ENCODE peak calls at places on chromosomes 1 and 21, in seven cellular contexts. One of them, this sample, is unnamed.

GRCh38 chr1:50369830-50370229 is 53.4 kb downstream of the DMRTA2 start:
- DNase-seq in substantia nigra: no peak
- DNase-seq in neural progenitor cell: peak; percentile 37
- DNase-seq in SW 1271: no peak
- DNase-seq in NCI-H1105 treated with DMSO at 0.1 percent for 48 hours: peak; percentile 27
- DNase-seq in activated CD4-positive, alpha-beta T cell treated with anti-CD3 and anti-CD28 coated beads, Interleukin-2, amount 50 U/mL, for 4 hours: no peak
- DNase-seq in H1: no peak
- DNase-seq in this sample: no peak

GRCh38 chr1:25906644-25907300 is 553 bp upstream of the STMN1 start:
- DNase-seq in SW 1271: no peak
- DNase-seq in NCI-H1105 treated with DMSO at 0.1 percent for 48 hours: peak; percentile 80
- DNase-seq in neural progenitor cell: peak; percentile 74
- DNase-seq in H1: no peak
- DNase-seq in substantia nigra: peak; percentile 83
- DNase-seq in activated CD4-positive, alpha-beta T cell treated with anti-CD3 and anti-CD28 coated beads, Interleukin-2, amount 50 U/mL, for 4 hours: peak; percentile 40
- DNase-seq in this sample: no peak

GRCh38 chr1:64135501-64136245 is 67.8 kb upstream of the UBE2U start:
- DNase-seq in activated CD4-positive, alpha-beta T cell treated with anti-CD3 and anti-CD28 coated beads, Interleukin-2, amount 50 U/mL, for 4 hours: no peak
- DNase-seq in SW 1271: no peak
- DNase-seq in substantia nigra: no peak
- DNase-seq in NCI-H1105 treated with DMSO at 0.1 percent for 48 hours: no peak
- DNase-seq in H1: no peak
- DNase-seq in neural progenitor cell: no peak
- DNase-seq in this sample: no peak

GRCh38 chr1:109677459-109677858 is 9.6 kb downstream of the GSTM2 start:
- DNase-seq in NCI-H1105 treated with DMSO at 0.1 percent for 48 hours: no peak
- DNase-seq in activated CD4-positive, alpha-beta T cell treated with anti-CD3 and anti-CD28 coated beads, Interleukin-2, amount 50 U/mL, for 4 hours: no peak
- DNase-seq in H1: no peak
- DNase-seq in substantia nigra: no peak
- DNase-seq in SW 1271: no peak
- DNase-seq in neural progenitor cell: no peak
- DNase-seq in this sample: no peak

GRCh38 chr21:32949701-32950100 is 76.0 kb upstream of the OLIG2 start:
- DNase-seq in activated CD4-positive, alpha-beta T cell treated with anti-CD3 and anti-CD28 coated beads, Interleukin-2, amount 50 U/mL, for 4 hours: no peak
- DNase-seq in SW 1271: no peak
- DNase-seq in substantia nigra: no peak
- DNase-seq in NCI-H1105 treated with DMSO at 0.1 percent for 48 hours: no peak
- DNase-seq in H1: no peak
- DNase-seq in neural progenitor cell: peak; percentile 32
- DNase-seq in this sample: no peak

GRCh38 chr1:188089461-188089860 is 1260.7 kb downstream of the PLA2G4A start:
- DNase-seq in substantia nigra: no peak
- DNase-seq in activated CD4-positive, alpha-beta T cell treated with anti-CD3 and anti-CD28 coated beads, Interleukin-2, amount 50 U/mL, for 4 hours: no peak
- DNase-seq in SW 1271: no peak
- DNase-seq in H1: no peak
- DNase-seq in NCI-H1105 treated with DMSO at 0.1 percent for 48 hours: no peak
- DNase-seq in neural progenitor cell: peak; percentile 32
- DNase-seq in this sample: no peak

GRCh38 chr1:79726321-79726720 is 719.8 kb upstream of the ADGRL4 start:
- DNase-seq in activated CD4-positive, alpha-beta T cell treated with anti-CD3 and anti-CD28 coated beads, Interleukin-2, amount 50 U/mL, for 4 hours: no peak
- DNase-seq in neural progenitor cell: no peak
- DNase-seq in H1: no peak
- DNase-seq in SW 1271: no peak
- DNase-seq in substantia nigra: no peak
- DNase-seq in NCI-H1105 treated with DMSO at 0.1 percent for 48 hours: no peak
- DNase-seq in this sample: no peak

GRCh38 chr21:32456497-32456918 is 44.0 kb downstream of the EVA1C start:
- DNase-seq in activated CD4-positive, alpha-beta T cell treated with anti-CD3 and anti-CD28 coated beads, Interleukin-2, amount 50 U/mL, for 4 hours: no peak
- DNase-seq in SW 1271: no peak
- DNase-seq in substantia nigra: no peak
- DNase-seq in NCI-H1105 treated with DMSO at 0.1 percent for 48 hours: no peak
- DNase-seq in H1: no peak
- DNase-seq in neural progenitor cell: no peak
- DNase-seq in this sample: no peak

GRCh38 chr1:185373813-185374524 is 56.9 kb upstream of the IVNS1ABP start:
- DNase-seq in substantia nigra: no peak
- DNase-seq in H1: no peak
- DNase-seq in neural progenitor cell: no peak
- DNase-seq in NCI-H1105 treated with DMSO at 0.1 percent for 48 hours: no peak
- DNase-seq in activated CD4-positive, alpha-beta T cell treated with anti-CD3 and anti-CD28 coated beads, Interleukin-2, amount 50 U/mL, for 4 hours: no peak
- DNase-seq in SW 1271: peak; percentile 25
- DNase-seq in this sample: no peak

GRCh38 chr1:223243441-223244050 is 100.5 kb upstream of the TLR5 start:
- DNase-seq in activated CD4-positive, alpha-beta T cell treated with anti-CD3 and anti-CD28 coated beads, Interleukin-2, amount 50 U/mL, for 4 hours: no peak
- DNase-seq in NCI-H1105 treated with DMSO at 0.1 percent for 48 hours: no peak
- DNase-seq in substantia nigra: no peak
- DNase-seq in neural progenitor cell: peak; percentile 65
- DNase-seq in SW 1271: no peak
- DNase-seq in H1: no peak
- DNase-seq in this sample: no peak

GRCh38 chr1:33424610-33425009 is 6.3 kb downstream of the PHC2 start:
- DNase-seq in neural progenitor cell: no peak
- DNase-seq in SW 1271: no peak
- DNase-seq in substantia nigra: no peak
- DNase-seq in activated CD4-positive, alpha-beta T cell treated with anti-CD3 and anti-CD28 coated beads, Interleukin-2, amount 50 U/mL, for 4 hours: no peak
- DNase-seq in H1: no peak
- DNase-seq in NCI-H1105 treated with DMSO at 0.1 percent for 48 hours: no peak
- DNase-seq in this sample: no peak

GRCh38 chr1:225474439-225474985 is 46.7 kb upstream of the LBR start:
- DNase-seq in activated CD4-positive, alpha-beta T cell treated with anti-CD3 and anti-CD28 coated beads, Interleukin-2, amount 50 U/mL, for 4 hours: no peak
- DNase-seq in substantia nigra: no peak
- DNase-seq in NCI-H1105 treated with DMSO at 0.1 percent for 48 hours: no peak
- DNase-seq in H1: no peak
- DNase-seq in neural progenitor cell: no peak
- DNase-seq in SW 1271: no peak
- DNase-seq in this sample: no peak

GRCh38 chr1:94020764-94021579 is 100.0 kb downstream of the ABCA4 start:
- DNase-seq in substantia nigra: no peak
- DNase-seq in SW 1271: no peak
- DNase-seq in H1: no peak
- DNase-seq in activated CD4-positive, alpha-beta T cell treated with anti-CD3 and anti-CD28 coated beads, Interleukin-2, amount 50 U/mL, for 4 hours: no peak
- DNase-seq in NCI-H1105 treated with DMSO at 0.1 percent for 48 hours: no peak
- DNase-seq in neural progenitor cell: no peak
- DNase-seq in this sample: no peak

This sample was measured in Panc1.